ENCODE peak calls at places on chromosome X, in five cellular contexts. C, I, V, A and Q are unnamed samples.

GRCh38 chrX:155148724-155149537 is 67.3 kb upstream of the VBP1 start:
- DNase-seq in V (no peak), I (peak; percentile 31), A (peak; percentile 20), C (no peak), Q (no peak)

GRCh38 chrX:129726307-129727111 is 12.3 kb upstream of the XPNPEP2 start:
- DNase-seq in A (peak; percentile 76), V (no peak), C (peak; percentile 65), I (peak; percentile 50), Q (no peak)

GRCh38 chrX:46953597-46953996 is 41.4 kb downstream of the JADE3 start:
- DNase-seq in C (no peak), I (no peak), A (peak; percentile 64), V (no peak), Q (no peak)

GRCh38 chrX:24285082-24285481 is 28.8 kb downstream of the SUPT20HL2 start:
- DNase-seq in C (no peak), A (no peak), I (no peak), V (no peak), Q (no peak)

GRCh38 chrX:8500203-8500602 is 35.6 kb downstream of the VCX3B start:
- DNase-seq in A (no peak), V (no peak), I (no peak), C (no peak), Q (no peak)

GRCh38 chrX:44431206-44431605 is 87.7 kb upstream of the EFHC2 start:
- DNase-seq in A (no peak), V (no peak), C (no peak), I (no peak), Q (no peak)

GRCh38 chrX:1589356-1590130 is 1.9 kb upstream of the AKAP17A start:
- DNase-seq in V (no peak), A (no peak), I (no peak), C (peak; percentile 13), Q (no peak)

GRCh38 chrX:111877681-111878080 is 1.7 kb downstream of the TRPC5OS start:
- DNase-seq in V (no peak), A (no peak), I (no peak), C (no peak), Q (no peak)

GRCh38 chrX:109672239-109672638 is 47.3 kb upstream of the KCNE5 start:
- DNase-seq in A (no peak), C (no peak), V (no peak), I (no peak), Q (no peak)

GRCh38 chrX:47247206-47247998 is 14.6 kb downstream of the USP11 start:
- DNase-seq in C (no peak), V (no peak), I (no peak), A (no peak), Q (no peak)

GRCh38 chrX:107135965-107136307 is 17.3 kb upstream of the RBM41 start:
- DNase-seq in V (no peak), C (no peak), I (no peak), A (no peak), Q (no peak)

GRCh38 chrX:133246921-133247320 is 28.8 kb upstream of the TFDP3 start:
- DNase-seq in C (no peak), V (no peak), I (no peak), A (no peak), Q (no peak)

DNA sequence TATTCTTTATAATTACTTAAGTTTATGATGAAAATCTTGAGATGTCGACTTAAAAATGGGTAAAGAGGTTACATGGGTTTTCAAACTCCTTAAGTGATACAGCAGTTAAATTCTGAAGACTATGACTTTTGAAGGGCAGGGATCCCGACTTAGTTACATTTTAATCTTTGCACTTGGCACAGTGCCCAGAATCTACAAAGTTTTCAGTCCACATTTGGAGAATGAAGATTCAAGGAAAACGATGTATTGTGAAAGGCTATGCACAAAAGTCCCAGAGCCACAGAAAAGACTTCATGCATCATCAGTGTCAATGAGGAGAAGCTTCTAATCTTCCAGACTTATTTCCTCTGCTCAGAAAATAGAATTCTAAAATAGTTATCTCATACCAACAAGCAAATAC is 36.3 kb upstream of the GRPR start:
- DNase-seq in C (no peak), V (no peak), A (no peak), I (no peak), Q (no peak)
- H3K4me1 ChIP-seq in C (no peaks in the 10 kb centered on the region), V (no peaks in the 10 kb centered on the region), A (no peaks in the 10 kb centered on the region), I (no peaks in the 10 kb centered on the region), Q (no peaks in the 10 kb centered on the region)

DNA sequence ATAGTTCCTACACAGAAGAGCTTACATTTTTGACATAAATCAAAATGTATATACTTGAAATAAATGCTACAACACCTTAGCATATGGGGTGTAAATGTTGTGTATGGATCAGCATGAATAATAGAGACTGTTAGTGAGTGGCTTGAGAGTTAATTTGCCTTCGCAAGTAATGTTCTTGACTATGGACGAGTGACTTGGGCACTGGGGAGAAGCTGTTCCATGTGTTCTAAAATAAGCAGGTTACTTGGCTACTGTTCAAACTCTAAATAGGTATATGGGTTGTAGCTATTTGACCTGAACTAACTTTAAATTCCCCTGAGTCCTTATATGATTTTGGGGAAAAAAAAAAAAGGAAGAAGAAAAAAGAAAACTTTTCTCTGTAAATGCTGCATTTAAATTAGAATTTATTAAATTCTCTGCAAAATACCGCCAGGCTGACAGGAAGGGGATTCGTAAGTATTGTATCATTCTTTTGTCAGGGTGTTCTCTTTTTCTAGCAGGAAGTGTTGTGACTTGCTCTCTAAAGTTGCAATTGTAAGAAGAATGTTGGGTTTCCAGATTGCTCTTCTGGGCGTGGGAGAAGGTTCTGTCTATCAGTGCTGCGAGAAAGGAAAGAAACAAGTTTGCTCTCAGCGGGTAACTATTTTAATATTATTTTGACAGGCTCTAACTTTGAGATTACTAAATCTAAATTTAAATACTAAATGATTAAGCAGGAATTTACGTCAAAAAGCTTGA is 32.2 kb downstream of the PLS3 start:
- DNase-seq in V (no peak), I (no peak), A (peak; percentile 71), C (no peak), Q (no peak)
- H3K4me3 ChIP-seq in V (no peak overlapping the region), I (no peak overlapping the region), A (peak overlapping the region; percentile 7), C (peak overlapping the region; percentile 35), Q (peak overlapping the region; percentile 26)

DNA sequence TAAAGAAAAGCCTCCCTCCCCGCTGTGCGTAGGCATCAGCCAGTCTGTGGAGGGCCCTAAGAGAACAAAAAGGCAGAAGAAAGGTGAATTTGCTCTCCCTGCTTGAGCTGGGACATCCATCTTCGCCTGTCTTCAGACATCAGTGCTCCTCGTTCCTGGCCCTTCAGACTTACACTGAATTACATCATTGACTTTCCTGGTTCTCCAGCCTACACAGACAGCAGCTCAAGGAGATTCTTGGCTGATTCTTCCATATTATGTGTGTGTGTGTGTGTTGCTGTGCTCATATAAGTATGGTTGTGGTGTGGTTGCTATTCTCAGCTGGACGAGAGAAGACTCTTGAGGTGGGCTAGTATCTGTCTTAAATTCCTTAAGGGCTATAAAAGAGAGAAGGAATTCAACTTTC is 35.5 kb upstream of the CD99L2 start:
- DNase-seq in C (no peak), I (no peak), A (no peak), V (no peak), Q (no peak)
- H3K27ac ChIP-seq in C (no peak overlapping the region), I (no peak overlapping the region), A (no peak overlapping the region), V (no peak overlapping the region), Q (no peak overlapping the region)

DNA sequence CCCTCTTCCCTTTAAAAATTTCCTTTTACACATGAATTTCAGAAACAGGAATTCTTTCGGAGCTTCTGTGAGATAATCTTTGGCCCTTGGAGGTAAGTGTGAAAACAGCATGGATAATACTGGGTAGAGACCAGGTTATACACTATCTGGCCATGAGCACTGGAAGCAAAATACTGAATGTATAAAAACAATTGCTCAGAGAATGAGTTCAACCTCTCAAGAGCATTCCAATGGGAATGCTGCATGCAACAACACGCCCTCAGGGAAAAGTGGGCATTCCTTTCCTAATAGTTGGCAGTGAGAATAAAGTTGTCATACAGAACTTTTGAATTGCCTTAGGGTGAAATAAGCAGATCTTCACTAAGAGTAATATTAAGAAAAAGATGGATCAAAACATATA is 574.8 kb upstream of the DIPK2B start:
- DNase-seq in V (no peak), I (no peak), A (peak; percentile 80), C (no peak), Q (no peak)
- H3K4me1 ChIP-seq in V (peaks cover 18% of the 10 kb centered on the region), I (no peaks in the 10 kb centered on the region), A (peaks cover 50% of the 10 kb centered on the region), C (no peaks in the 10 kb centered on the region), Q (no peaks in the 10 kb centered on the region)